ENCODE peak calls at places on chromosomes 11 and 22, in eight cellular contexts. W is kidney, Y is esophagus squamous epithelium, J is cardiac muscle cell, Z is GM12878, B is right atrium auricular region, V is heart left ventricle, P is IMR-90. G is an unnamed sample. For H3K4me1, the result is how much of the 10 kb centered on the place peaks cover.

GRCh38 chr11:11349870-11350325 is 3.2 kb downstream of the CSNK2A3 start:
- DNase-seq in W (no peak), Y (no peak), J (no peak), Z (no peak), B (no peak), V (peak), P (peak), G (no peak)

GRCh38 chr11:60831501-60832079 is 10.3 kb upstream of the CCDC86 start:
- DNase-seq in W (no peak), Y (no peak), J (no peak), Z (no peak), B (no peak), V (no peak), P (peak), G (no peak)

GRCh38 chr22:21761994-21762680 is 26.5 kb upstream of the YPEL1 start:
- DNase-seq in W (no peak), Y (no peak), J (no peak), Z (no peak), B (no peak), V (no peak), P (no peak), G (no peak)

GRCh38 chr22:50247748-50248147 is 2.9 kb upstream of the TUBGCP6 start:
- DNase-seq in W (peak), Y (no peak), J (no peak), Z (no peak), B (no peak), V (no peak), P (peak), G (peak)

GRCh38 chr11:72641900-72642814 is 32.1 kb downstream of the PDE2A start:
- DNase-seq in W (peak), Y (no peak), J (peak), Z (no peak), B (no peak), V (peak), P (no peak), G (peak)

GRCh38 chr11:9820260-9820659 is 156.4 kb downstream of the SWAP70 start:
- DNase-seq in W (no peak), Y (no peak), J (peak), Z (no peak), B (peak), V (peak), P (no peak), G (no peak)

GRCh38 chr11:34345991-34346480 is 11.8 kb downstream of the ABTB2 start:
- DNase-seq in W (no peak), Y (no peak), J (peak), Z (no peak), B (peak), V (peak), P (peak), G (no peak)

GRCh38 chr11:2387266-2387982 is 10.3 kb downstream of the CD81 start:
- DNase-seq in W (peak), Y (no peak), J (no peak), Z (no peak), B (no peak), V (no peak), P (peak), G (peak)

GRCh38 chr11:97389270-97389669 is 999.5 kb downstream of the JRKL start:
- DNase-seq in W (no peak), Y (no peak), J (no peak), Z (no peak), B (no peak), V (no peak), P (no peak), G (no peak)

GRCh38 chr11:11977206-11977938 is 31.1 kb downstream of the DKK3 start:
- DNase-seq in W (peak), Y (no peak), J (peak), Z (no peak), B (peak), V (peak), P (peak), G (no peak)

GRCh38 chr22:32951807-32952153 is 106.4 kb downstream of the SYN3 start:
- DNase-seq in W (peak), Y (no peak), J (peak), Z (no peak), B (no peak), V (peak), P (no peak), G (no peak)

GRCh38 chr11:85946221-85946620 is 91.0 kb downstream of the CCDC83 start:
- DNase-seq in W (no peak), Y (no peak), J (no peak), Z (no peak), B (no peak), V (no peak), P (peak), G (no peak)
- H3K4me1 ChIP-seq in W (under half), Y (under half), J (under half), Z (under half), B (under half), V (under half), P (under half), G (under half)

DNA sequence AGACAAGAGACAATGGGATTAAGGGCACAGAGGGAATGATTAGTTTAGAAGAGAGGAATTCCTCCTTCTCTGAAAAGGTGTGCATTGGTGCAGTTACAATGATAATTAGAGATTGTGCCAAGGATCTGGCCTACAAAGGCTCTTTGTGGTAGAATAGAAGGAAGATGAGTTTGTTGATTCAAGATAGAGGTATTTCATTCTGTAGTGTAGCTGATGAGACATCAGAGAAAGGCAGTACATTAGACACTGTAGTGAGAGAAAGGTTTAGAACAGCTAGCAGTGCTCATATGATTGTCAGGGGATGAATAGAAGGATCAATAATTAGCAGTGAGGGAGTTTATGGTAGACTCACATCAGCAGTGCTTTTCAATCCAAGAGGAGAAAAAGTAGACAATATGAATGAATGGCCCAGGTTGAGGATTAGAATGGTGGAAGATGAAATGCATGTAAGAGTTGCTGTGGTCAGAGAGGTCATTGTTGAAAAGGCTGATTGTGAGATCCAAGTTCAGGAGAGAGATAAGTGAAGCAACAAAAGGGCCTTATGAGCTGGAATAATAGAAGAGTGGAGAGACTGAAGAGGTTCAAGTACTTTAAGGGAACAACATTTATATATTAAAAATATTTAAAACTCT is 28.9 kb downstream of the SIK2 start:
- DNase-seq in W (no peak), Y (no peak), J (no peak), Z (no peak), B (no peak), V (no peak), P (peak), G (no peak)
- H3K4me1 ChIP-seq in W (under half), Y (under half), J (under half), Z (under half), B (under half), V (under half), P (under half), G (under half)

GRCh38 chr11:73978576-73979086 is 4.0 kb downstream of the UCP2 start:
- DNase-seq in W (no peak), Y (no peak), J (no peak), Z (no peak), B (no peak), V (no peak), P (peak), G (no peak)

GRCh38 chr11:73974611-73975478 is 7.8 kb downstream of the UCP2 start:
- DNase-seq in W (peak), Y (no peak), J (no peak), Z (no peak), B (no peak), V (no peak), P (no peak), G (no peak)

GRCh38 chr11:73975479-73975757 is 7.2 kb downstream of the UCP2 start:
- DNase-seq in W (peak), Y (no peak), J (no peak), Z (no peak), B (no peak), V (no peak), P (no peak), G (no peak)

GRCh38 chr11:73977856-73978519 is 4.7 kb downstream of the UCP2 start:
- DNase-seq in W (peak), Y (no peak), J (no peak), Z (no peak), B (no peak), V (no peak), P (no peak), G (no peak)

DNA sequence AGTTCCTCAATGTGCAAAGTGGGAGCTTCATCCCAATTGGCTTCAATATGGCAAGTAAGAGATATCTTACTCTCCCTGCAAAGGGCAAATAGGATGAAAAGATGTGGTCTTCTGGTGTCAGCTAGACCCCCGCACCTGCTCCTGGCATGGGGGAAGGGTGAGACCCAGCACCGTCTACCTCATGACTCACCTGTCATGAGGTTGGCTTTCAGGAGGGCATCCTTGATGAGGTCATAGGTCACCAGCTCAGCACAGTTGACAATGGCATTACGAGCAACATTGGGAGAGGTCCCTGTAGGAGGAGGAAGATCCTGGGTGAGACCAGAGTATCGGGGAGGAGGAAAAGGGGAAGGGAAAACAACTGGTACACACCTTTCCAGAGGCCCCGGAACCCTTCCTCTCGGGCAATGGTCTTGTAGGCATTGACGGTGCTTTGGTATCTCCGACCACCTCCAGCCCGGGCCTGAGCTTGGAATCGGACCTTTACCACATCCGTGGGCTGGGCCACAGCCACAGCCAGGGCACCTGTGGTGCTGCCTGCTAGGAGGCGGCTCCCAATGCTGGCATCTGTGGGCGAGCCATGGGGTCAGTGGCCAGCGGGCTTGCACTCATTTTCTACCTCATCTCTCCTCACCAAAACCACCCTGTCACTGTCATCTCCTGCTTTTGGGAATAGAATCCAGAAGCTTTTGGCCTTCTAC is 6.0 kb downstream of the UCP2 start:
- DNase-seq in W (peak), Y (no peak), J (no peak), Z (no peak), B (no peak), V (no peak), P (no peak), G (no peak)
- H3K4me1 ChIP-seq in W (under half), Y (under half), J (under half), Z (under half), B (under half), V (half or more), P (under half), G (under half)

GRCh38 chr11:30477061-30477460 is 109.1 kb downstream of the MPPED2 start:
- DNase-seq in W (no peak), Y (no peak), J (no peak), Z (no peak), B (no peak), V (no peak), P (no peak), G (no peak)

GRCh38 chr11:30481816-30482215 is 104.3 kb downstream of the MPPED2 start:
- DNase-seq in W (no peak), Y (no peak), J (no peak), Z (no peak), B (no peak), V (no peak), P (no peak), G (no peak)

GRCh38 chr11:30481385-30481784 is 104.8 kb downstream of the MPPED2 start:
- DNase-seq in W (no peak), Y (no peak), J (peak), Z (no peak), B (no peak), V (no peak), P (no peak), G (no peak)

GRCh38 chr11:30478923-30479322 is 107.2 kb downstream of the MPPED2 start:
- DNase-seq in W (peak), Y (no peak), J (peak), Z (no peak), B (no peak), V (peak), P (no peak), G (no peak)

DNA sequence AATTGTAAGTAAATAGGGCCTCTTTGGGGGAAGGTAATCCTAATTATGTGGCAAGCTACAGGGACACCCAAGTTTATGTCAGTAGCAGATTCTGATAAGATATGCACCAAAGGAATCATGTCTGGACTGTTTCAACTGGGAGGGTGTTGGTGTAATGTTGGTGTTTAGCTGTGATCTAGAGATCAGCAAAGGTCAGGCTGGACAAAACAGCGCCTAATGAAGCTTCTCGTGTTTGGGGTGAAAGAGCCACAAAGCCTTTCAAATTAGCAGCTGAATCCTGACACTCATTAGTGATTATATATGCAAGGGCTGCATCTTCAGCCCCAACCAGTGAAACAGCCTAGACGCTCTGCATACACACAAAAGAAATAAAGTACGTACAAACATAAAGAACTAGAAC is 106.3 kb downstream of the MPPED2 start:
- DNase-seq in W (no peak), Y (no peak), J (peak), Z (no peak), B (no peak), V (no peak), P (no peak), G (no peak)
- H3K4me1 ChIP-seq in W (under half), Y (under half), J (under half), Z (under half), B (under half), V (under half), P (under half), G (under half)

GRCh38 chr11:128467041-128467440 is 120.3 kb downstream of the ETS1 start:
- DNase-seq in W (no peak), Y (no peak), J (no peak), Z (no peak), B (no peak), V (no peak), P (no peak), G (no peak)

GRCh38 chr11:128470081-128470480 is 117.3 kb downstream of the ETS1 start:
- DNase-seq in W (no peak), Y (no peak), J (no peak), Z (no peak), B (no peak), V (no peak), P (no peak), G (peak)

GRCh38 chr11:128469220-128469619 is 118.1 kb downstream of the ETS1 start:
- DNase-seq in W (no peak), Y (no peak), J (no peak), Z (peak), B (no peak), V (no peak), P (no peak), G (peak)

GRCh38 chr11:128467610-128468041 is 119.7 kb downstream of the ETS1 start:
- DNase-seq in W (peak), Y (no peak), J (no peak), Z (no peak), B (peak), V (peak), P (peak), G (no peak)

DNA sequence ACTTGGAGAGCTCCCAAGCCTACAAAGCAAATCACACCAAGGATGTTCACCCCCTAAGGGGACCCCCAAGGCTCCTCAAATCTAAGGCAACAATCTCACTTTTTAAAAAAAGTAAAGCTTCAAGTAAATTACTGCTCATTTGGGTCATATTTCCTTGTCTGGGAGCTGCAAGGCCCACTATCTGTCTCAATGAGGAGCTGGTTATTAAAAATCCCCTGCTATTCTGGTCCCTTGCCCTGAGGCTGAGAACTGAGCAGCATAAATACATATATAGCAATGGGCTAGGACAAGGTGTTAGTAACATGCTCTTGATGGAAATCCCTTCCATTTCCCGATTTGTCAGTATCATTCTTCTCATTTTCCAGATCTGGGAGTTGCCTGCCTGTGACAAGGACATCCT is 119.3 kb downstream of the ETS1 start:
- DNase-seq in W (no peak), Y (no peak), J (no peak), Z (no peak), B (no peak), V (no peak), P (no peak), G (peak)
- H3K4me1 ChIP-seq in W (under half), Y (under half), J (under half), Z (half or more), B (under half), V (half or more), P (under half), G (half or more)

GRCh38 chr22:46061124-46061410 is 84.1 kb upstream of the WNT7B start:
- DNase-seq in W (no peak), Y (no peak), J (no peak), Z (no peak), B (no peak), V (no peak), P (no peak), G (no peak)

GRCh38 chr22:46058591-46059519 is 81.9 kb upstream of the WNT7B start:
- DNase-seq in W (peak), Y (no peak), J (no peak), Z (no peak), B (no peak), V (peak), P (no peak), G (no peak)

GRCh38 chr22:46062232-46062615 is 85.3 kb upstream of the WNT7B start:
- DNase-seq in W (no peak), Y (no peak), J (no peak), Z (no peak), B (no peak), V (no peak), P (no peak), G (no peak)

GRCh38 chr22:46061431-46062231 is 84.7 kb upstream of the WNT7B start:
- DNase-seq in W (peak), Y (no peak), J (no peak), Z (no peak), B (no peak), V (peak), P (no peak), G (no peak)

DNA sequence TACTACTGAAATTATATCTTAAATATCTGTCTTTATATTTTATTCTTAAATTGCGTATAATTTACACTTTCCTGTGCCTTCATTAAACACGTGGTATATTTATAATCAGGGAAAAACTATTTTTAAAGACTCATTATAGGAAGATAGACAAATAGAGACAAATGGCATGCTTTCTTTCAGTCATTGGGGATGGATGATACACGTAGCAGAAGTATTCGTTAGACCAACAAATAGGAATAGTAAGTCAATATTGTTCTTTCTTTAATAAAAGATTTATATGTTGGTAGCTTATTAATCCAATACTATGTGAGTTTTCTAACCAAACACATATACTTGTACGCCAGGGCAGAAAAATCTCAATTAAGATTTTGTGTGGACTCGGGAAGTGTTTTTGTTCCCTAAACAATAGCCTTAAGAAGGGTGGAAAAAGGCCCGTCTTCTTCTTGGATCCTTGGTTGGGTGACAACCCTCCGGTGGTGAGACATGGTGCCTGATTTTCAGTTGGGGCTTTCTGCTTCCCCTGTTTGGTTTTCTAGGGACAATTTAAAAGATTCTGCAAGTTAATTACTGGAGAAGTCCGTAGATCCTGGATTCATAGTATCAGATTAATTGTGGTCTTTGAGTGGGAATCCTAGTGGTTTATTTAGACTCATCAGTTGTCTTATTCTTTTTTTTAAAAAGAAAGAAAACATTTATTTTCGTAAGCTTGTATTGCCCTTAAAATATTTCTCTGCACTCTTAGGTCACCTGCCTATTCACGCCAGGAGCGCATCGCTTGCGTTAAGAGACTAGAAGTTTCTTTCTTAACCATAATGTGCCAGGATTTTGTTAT is 83.5 kb upstream of the WNT7B start:
- DNase-seq in W (no peak), Y (no peak), J (no peak), Z (no peak), B (no peak), V (no peak), P (no peak), G (no peak)
- H3K4me1 ChIP-seq in W (under half), Y (half or more), J (under half), Z (under half), B (under half), V (half or more), P (under half), G (under half)

G was measured in MM.1S.